ENCODE peak calls at places on chromosomes 11 and 22, in eight cellular contexts. One of them, this sample, is unnamed.

GRCh38 chr22:28025333-28025732 is 106.3 kb upstream of the PITPNB start:
- DNase-seq in neuronal stem cell: no peak
- DNase-seq in KBM-7: no peak
- DNase-seq in omental fat pad: peak; percentile 2
- DNase-seq in AG08395: no peak
- DNase-seq in right cardiac atrium: no peak
- DNase-seq in HuH-7: no peak
- DNase-seq in ELF-1: no peak
- DNase-seq in this sample: no peak

GRCh38 chr11:118908931-118909618 is 16.7 kb downstream of the BCL9L start:
- DNase-seq in ELF-1: peak; percentile 88
- DNase-seq in omental fat pad: no peak
- DNase-seq in AG08395: peak; percentile 82
- DNase-seq in HuH-7: no peak
- DNase-seq in KBM-7: no peak
- DNase-seq in neuronal stem cell: no peak
- DNase-seq in right cardiac atrium: peak; percentile 93
- DNase-seq in this sample: no peak

GRCh38 chr11:85903406-85903805 is 48.2 kb downstream of the CCDC83 start:
- DNase-seq in KBM-7: no peak
- DNase-seq in right cardiac atrium: no peak
- DNase-seq in AG08395: no peak
- DNase-seq in ELF-1: no peak
- DNase-seq in neuronal stem cell: no peak
- DNase-seq in HuH-7: no peak
- DNase-seq in omental fat pad: no peak
- DNase-seq in this sample: no peak

GRCh38 chr11:113249491-113249763 is 65.0 kb upstream of the TTC12 start:
- DNase-seq in AG08395: no peak
- DNase-seq in ELF-1: no peak
- DNase-seq in omental fat pad: no peak
- DNase-seq in KBM-7: no peak
- DNase-seq in HuH-7: no peak
- DNase-seq in neuronal stem cell: no peak
- DNase-seq in right cardiac atrium: no peak
- DNase-seq in this sample: no peak

GRCh38 chr22:44311104-44311854 is 1.5 kb downstream of the SHISAL1 start:
- DNase-seq in omental fat pad: no peak
- DNase-seq in ELF-1: no peak
- DNase-seq in KBM-7: no peak
- DNase-seq in AG08395: no peak
- DNase-seq in right cardiac atrium: no peak
- DNase-seq in HuH-7: no peak
- DNase-seq in neuronal stem cell: no peak
- DNase-seq in this sample: no peak

GRCh38 chr11:101474666-101475065 is 109.1 kb downstream of the TRPC6 start:
- DNase-seq in ELF-1: no peak
- DNase-seq in neuronal stem cell: no peak
- DNase-seq in KBM-7: no peak
- DNase-seq in AG08395: no peak
- DNase-seq in right cardiac atrium: no peak
- DNase-seq in HuH-7: no peak
- DNase-seq in omental fat pad: no peak
- DNase-seq in this sample: no peak

GRCh38 chr22:26065847-26066246 is 103.4 kb upstream of the SEZ6L start:
- DNase-seq in omental fat pad: no peak
- DNase-seq in KBM-7: no peak
- DNase-seq in ELF-1: no peak
- DNase-seq in HuH-7: no peak
- DNase-seq in neuronal stem cell: no peak
- DNase-seq in right cardiac atrium: no peak
- DNase-seq in AG08395: no peak
- DNase-seq in this sample: no peak

GRCh38 chr11:107696140-107696539 is 15.7 kb downstream of the SLN start:
- DNase-seq in neuronal stem cell: no peak
- DNase-seq in right cardiac atrium: no peak
- DNase-seq in KBM-7: no peak
- DNase-seq in HuH-7: no peak
- DNase-seq in omental fat pad: no peak
- DNase-seq in AG08395: peak; percentile 89
- DNase-seq in ELF-1: no peak
- DNase-seq in this sample: no peak

GRCh38 chr11:19258651-19259230 is 18.0 kb upstream of the E2F8 start:
- DNase-seq in ELF-1: no peak
- DNase-seq in HuH-7: no peak
- DNase-seq in omental fat pad: no peak
- DNase-seq in KBM-7: no peak
- DNase-seq in right cardiac atrium: no peak
- DNase-seq in neuronal stem cell: no peak
- DNase-seq in AG08395: no peak
- DNase-seq in this sample: no peak

GRCh38 chr11:32173435-32173834 is 82.6 kb downstream of the RCN1 start:
- DNase-seq in ELF-1: peak; percentile 78
- DNase-seq in HuH-7: peak; percentile 76
- DNase-seq in KBM-7: peak; percentile 39
- DNase-seq in omental fat pad: no peak
- DNase-seq in AG08395: peak; percentile 80
- DNase-seq in right cardiac atrium: peak; percentile 76
- DNase-seq in neuronal stem cell: peak; percentile 62
- DNase-seq in this sample: no peak

GRCh38 chr11:85815186-85815911 is 4.4 kb upstream of the SYTL2 start:
- DNase-seq in AG08395: peak; percentile 50
- DNase-seq in neuronal stem cell: no peak
- DNase-seq in omental fat pad: no peak
- DNase-seq in right cardiac atrium: no peak
- DNase-seq in HuH-7: no peak
- DNase-seq in ELF-1: no peak
- DNase-seq in KBM-7: no peak
- DNase-seq in this sample: no peak

GRCh38 chr22:25169278-25170031 is 30.2 kb upstream of the CRYBB3 start:
- DNase-seq in KBM-7: no peak
- DNase-seq in omental fat pad: no peak
- DNase-seq in right cardiac atrium: no peak
- DNase-seq in ELF-1: no peak
- DNase-seq in HuH-7: no peak
- DNase-seq in AG08395: no peak
- DNase-seq in neuronal stem cell: no peak
- DNase-seq in this sample: no peak

GRCh38 chr11:113363996-113364641 is 23.5 kb upstream of the ANKK1 start:
- DNase-seq in neuronal stem cell: no peak
- DNase-seq in HuH-7: no peak
- DNase-seq in right cardiac atrium: no peak
- DNase-seq in KBM-7: no peak
- DNase-seq in omental fat pad: no peak
- DNase-seq in ELF-1: peak; percentile 35
- DNase-seq in AG08395: no peak
- DNase-seq in this sample: no peak

GRCh38 chr11:1531961-1532586 is 40.0 kb downstream of the DUSP8 start:
- DNase-seq in right cardiac atrium: peak; percentile 87
- DNase-seq in ELF-1: no peak
- DNase-seq in omental fat pad: no peak
- DNase-seq in AG08395: peak; percentile 92
- DNase-seq in HuH-7: no peak
- DNase-seq in KBM-7: no peak
- DNase-seq in neuronal stem cell: no peak
- DNase-seq in this sample: peak; percentile 40

GRCh38 chr22:30695351-30695762 is 683 bp downstream of the OSBP2 start:
- DNase-seq in omental fat pad: no peak
- DNase-seq in right cardiac atrium: no peak
- DNase-seq in neuronal stem cell: no peak
- DNase-seq in AG08395: peak; percentile 2
- DNase-seq in HuH-7: no peak
- DNase-seq in KBM-7: no peak
- DNase-seq in ELF-1: no peak
- DNase-seq in this sample: no peak

GRCh38 chr11:17979770-17980371 is 33.0 kb downstream of the SERGEF start:
- DNase-seq in neuronal stem cell: peak; percentile 44
- DNase-seq in AG08395: peak; percentile 45
- DNase-seq in ELF-1: peak; percentile 78
- DNase-seq in KBM-7: peak; percentile 64
- DNase-seq in HuH-7: peak; percentile 29
- DNase-seq in omental fat pad: no peak
- DNase-seq in right cardiac atrium: no peak
- DNase-seq in this sample: no peak